ENCODE peak calls at places on chromosomes 6 and 20, in five cellular contexts. O, J, N, Z and K are unnamed samples.

GRCh38 chr6:169072127-169073042 is 181.3 kb downstream of the THBS2 start:
- DNase-seq in O (no peak), J (no peak), N (peak; percentile 38), Z (no peak), K (no peak)

GRCh38 chr20:62936996-62937352 is 973 bp upstream of the GID8 start:
- DNase-seq in O (no peak), J (no peak), N (peak; percentile 68), Z (peak; percentile 67), K (peak; percentile 83)

GRCh38 chr6:151627689-151628444 is 134.1 kb downstream of the CCDC170 start:
- DNase-seq in O (no peak), J (no peak), N (peak; percentile 42), Z (no peak), K (no peak)

GRCh38 chr20:25223179-25223661 is 24.7 kb upstream of the PYGB start:
- DNase-seq in O (peak; percentile 69), J (peak; percentile 37), N (peak; percentile 81), Z (peak; percentile 97), K (peak; percentile 97)

GRCh38 chr6:47785187-47785586 is 3.4 kb downstream of the OPN5 start:
- DNase-seq in O (no peak), J (no peak), N (no peak), Z (no peak), K (no peak)

GRCh38 chr6:30679765-30680535 is 6.5 kb downstream of the PPP1R18 start:
- DNase-seq in O (no peak), J (no peak), N (no peak), Z (peak; percentile 14), K (no peak)

GRCh38 chr6:126077810-126078791 is 91.8 kb downstream of the TRMT11 start:
- DNase-seq in O (no peak), J (no peak), N (no peak), Z (no peak), K (peak; percentile 51)

GRCh38 chr6:160735523-160735922 is 33.5 kb downstream of the PLG start:
- DNase-seq in O (no peak), J (no peak), N (no peak), Z (no peak), K (no peak)

GRCh38 chr20:9185511-9185910 is 116.6 kb downstream of the PLCB4 start:
- DNase-seq in O (no peak), J (no peak), N (no peak), Z (peak; percentile 70), K (peak; percentile 89)

GRCh38 chr6:63928613-63929012 is 293.0 kb downstream of the PHF3 start:
- DNase-seq in O (no peak), J (no peak), N (no peak), Z (peak; percentile 29), K (no peak)

GRCh38 chr6:31744422-31744821 is 4.6 kb downstream of the MSH5 start:
- DNase-seq in O (no peak), J (no peak), N (no peak), Z (no peak), K (no peak)

GRCh38 chr6:63929111-63929510 is 293.5 kb downstream of the PHF3 start:
- DNase-seq in O (no peak), J (no peak), N (no peak), Z (no peak), K (no peak)

GRCh38 chr6:169489642-169490408 is 212.0 kb downstream of the WDR27 start:
- DNase-seq in O (no peak), J (no peak), N (no peak), Z (peak; percentile 10), K (no peak)

GRCh38 chr6:98995116-98995515 is 47.4 kb upstream of the FBXL4 start:
- DNase-seq in O (no peak), J (no peak), N (no peak), Z (no peak), K (no peak)

GRCh38 chr6:45522486-45522885 is 144.8 kb upstream of the SUPT3H start:
- DNase-seq in O (no peak), J (no peak), N (no peak), Z (peak; percentile 83), K (no peak)

GRCh38 chr20:1391640-1392442 is 1.0 kb downstream of the FKBP1A start:
- DNase-seq in O (peak; percentile 62), J (no peak), N (peak; percentile 11), Z (peak; percentile 84), K (peak; percentile 43)

GRCh38 chr6:36116066-36116465 is 14.2 kb upstream of the MAPK13 start:
- DNase-seq in O (no peak), J (no peak), N (no peak), Z (no peak), K (no peak)

GRCh38 chr6:36116480-36116879 is 13.8 kb upstream of the MAPK13 start:
- DNase-seq in O (no peak), J (no peak), N (no peak), Z (no peak), K (no peak)

GRCh38 chr6:36115412-36115811 is 14.9 kb upstream of the MAPK13 start:
- DNase-seq in O (no peak), J (no peak), N (no peak), Z (no peak), K (no peak)

GRCh38 chr6:36113701-36114100 is 16.6 kb upstream of the MAPK13 start:
- DNase-seq in O (no peak), J (no peak), N (no peak), Z (no peak), K (no peak)

GRCh38 chr6:36114798-36115408 is 15.4 kb upstream of the MAPK13 start:
- DNase-seq in O (no peak), J (no peak), N (no peak), Z (no peak), K (no peak)
- H3K4ac ChIP-seq in O (no peak overlapping the region), J (no peak overlapping the region), N (no peak overlapping the region), Z (no peak overlapping the region), K (no peak overlapping the region)

DNA sequence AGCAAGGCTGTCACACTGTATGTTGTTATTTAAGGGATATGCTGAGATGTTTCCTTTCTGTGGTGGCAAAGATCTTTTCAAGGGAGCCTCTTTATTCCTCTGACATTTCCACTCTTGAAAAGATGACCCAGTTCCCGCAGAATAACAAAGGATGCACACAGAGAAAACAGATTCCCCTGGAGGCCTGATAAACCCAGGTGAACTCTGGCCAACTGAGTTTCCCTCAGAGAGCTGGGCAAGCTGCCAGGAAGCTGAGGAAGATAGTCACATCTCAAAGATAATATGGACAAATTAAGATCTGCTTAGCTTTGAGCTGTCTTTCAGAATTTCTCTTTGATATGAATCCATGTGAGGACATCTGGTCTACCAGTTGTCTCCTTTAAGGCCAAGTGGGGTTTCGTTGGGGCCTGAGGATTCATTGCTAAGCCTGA is 59.4 kb downstream of the ID4 start:
- DNase-seq in O (no peak), J (no peak), N (no peak), Z (no peak), K (no peak)
- H3K4ac ChIP-seq in O (no peak overlapping the region), J (no peak overlapping the region), N (no peak overlapping the region), Z (no peak overlapping the region), K (no peak overlapping the region)

GRCh38 chr20:59566631-59567524 is 37.5 kb upstream of the PHACTR3 start:
- DNase-seq in O (no peak), J (no peak), N (no peak), Z (no peak), K (no peak)

GRCh38 chr20:59565768-59566461 is 38.4 kb upstream of the PHACTR3 start:
- DNase-seq in O (no peak), J (no peak), N (no peak), Z (no peak), K (no peak)

GRCh38 chr20:59569305-59569704 is 35.0 kb upstream of the PHACTR3 start:
- DNase-seq in O (no peak), J (no peak), N (no peak), Z (no peak), K (no peak)

GRCh38 chr20:59568509-59569024 is 35.8 kb upstream of the PHACTR3 start:
- DNase-seq in O (no peak), J (no peak), N (no peak), Z (no peak), K (no peak)

DNA sequence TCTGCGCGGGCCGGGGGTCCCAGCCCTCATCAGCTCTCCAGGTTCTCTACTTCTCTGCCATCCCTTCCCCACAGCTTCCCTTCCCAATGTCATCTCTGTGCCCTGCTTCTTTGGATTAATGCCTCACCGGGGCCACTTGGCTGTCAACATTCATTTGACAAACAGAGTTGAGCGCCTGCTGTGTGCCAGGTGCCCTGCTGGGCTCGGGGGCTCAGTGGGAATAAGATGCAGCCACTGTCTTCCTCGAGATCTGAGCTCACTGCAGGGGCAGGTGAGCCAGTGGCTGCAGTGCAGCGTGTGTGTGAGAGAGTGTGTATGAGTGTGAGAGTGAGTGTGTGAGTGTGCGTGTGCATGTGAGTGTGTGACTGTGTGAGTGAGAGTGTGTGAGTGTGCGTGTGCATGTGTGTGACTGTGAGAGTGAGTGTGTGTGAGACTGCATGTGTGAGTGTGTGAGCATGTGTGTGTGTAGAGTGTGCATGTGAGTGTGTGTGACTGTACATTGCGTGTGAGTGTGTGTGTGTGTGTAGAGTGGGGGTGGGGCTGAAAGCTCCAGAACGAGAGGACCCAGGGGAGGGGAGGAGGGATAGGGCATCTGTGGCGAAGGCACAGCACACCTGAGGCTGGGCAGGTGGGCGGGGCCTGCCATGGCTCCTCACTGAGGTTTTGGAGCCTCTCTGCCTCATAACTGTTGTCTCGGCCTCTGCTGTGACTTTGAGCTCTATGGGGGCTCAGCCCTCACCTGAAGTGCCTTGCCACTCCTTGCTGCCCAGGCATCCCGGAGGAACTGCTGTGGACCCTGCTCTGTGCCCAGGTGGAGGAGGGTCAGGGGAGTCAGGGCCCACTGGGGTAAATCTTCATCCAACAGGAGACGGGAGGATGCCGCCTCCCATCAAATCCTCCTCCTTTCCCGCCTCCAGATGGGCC is 36.5 kb upstream of the PHACTR3 start:
- DNase-seq in O (no peak), J (no peak), N (no peak), Z (no peak), K (no peak)
- H3K4ac ChIP-seq in O (no peak overlapping the region), J (no peak overlapping the region), N (no peak overlapping the region), Z (no peak overlapping the region), K (no peak overlapping the region)

GRCh38 chr6:33453361-33454008 is 891 bp upstream of the ZBTB9 start:
- DNase-seq in O (no peak), J (no peak), N (peak; percentile 4), Z (no peak), K (no peak)

GRCh38 chr6:33455051-33455450 is 675 bp downstream of the ZBTB9 start:
- DNase-seq in O (no peak), J (no peak), N (no peak), Z (peak; percentile 6), K (no peak)

GRCh38 chr6:33452496-33452895 is 1.9 kb upstream of the ZBTB9 start:
- DNase-seq in O (no peak), J (no peak), N (no peak), Z (no peak), K (no peak)

GRCh38 chr6:33456156-33456555 is 1.8 kb downstream of the ZBTB9 start:
- DNase-seq in O (no peak), J (no peak), N (no peak), Z (no peak), K (no peak)

DNA sequence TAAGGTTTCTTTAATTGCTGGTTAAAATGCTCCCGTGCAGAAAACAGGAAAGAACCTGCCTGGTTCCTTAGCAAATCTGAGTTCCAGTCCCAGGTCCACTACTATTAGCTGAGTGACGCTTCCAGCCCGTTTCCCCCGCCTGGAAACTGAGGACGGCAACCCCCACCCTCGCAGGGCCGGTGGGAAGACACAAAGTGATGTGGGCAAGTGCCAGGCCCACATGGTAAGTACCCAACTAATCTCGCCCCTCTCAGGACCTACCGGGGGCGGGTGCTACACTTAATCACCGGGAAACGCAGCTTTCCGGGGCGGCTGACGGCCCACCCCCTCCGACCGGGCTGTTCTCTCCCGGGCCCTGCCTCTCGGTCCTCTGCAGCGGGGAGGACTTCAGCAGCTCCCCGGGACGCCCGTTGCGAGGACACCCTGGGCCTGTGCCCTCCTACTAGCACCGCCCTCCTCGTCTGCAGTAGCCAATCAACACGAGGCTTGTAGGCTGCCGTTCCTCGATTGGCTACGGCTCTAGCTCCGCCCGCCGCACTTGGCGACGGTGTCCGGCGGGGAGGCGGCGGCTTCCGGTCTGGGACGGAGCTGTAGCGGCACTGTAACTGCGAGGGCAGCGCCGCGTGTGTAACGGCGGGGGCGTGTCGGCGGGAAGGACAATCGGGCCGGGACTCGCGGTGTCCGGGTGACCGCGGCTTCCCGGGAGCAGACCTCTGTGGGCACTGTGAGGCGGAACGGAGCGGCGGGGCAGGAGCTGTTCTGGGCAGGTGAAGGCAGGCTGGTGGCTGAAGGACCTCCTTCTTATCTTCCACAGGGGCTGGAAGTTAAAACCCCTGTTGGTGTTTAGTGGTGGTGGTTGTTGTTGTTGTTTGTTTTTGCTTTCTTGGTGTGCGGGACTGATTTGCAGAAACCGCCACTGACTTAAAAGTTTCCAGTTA is at the start of gene ZBTB9:
- DNase-seq in O (peak; percentile 98), J (peak; percentile 92), N (peak; percentile 98), Z (peak; percentile 97), K (peak; percentile 96)
- H3K4ac ChIP-seq in O (no peak within 1 kb of the TSS), J (no peak within 1 kb of the TSS), N (peak within 1 kb of the TSS; percentile 52), Z (peak within 1 kb of the TSS; percentile 44), K (peak within 1 kb of the TSS; percentile 71)